ENCODE peak calls at places on chromosomes 2 and 18, in six cellular contexts. Q is ACHN, O is fibroblast of the aortic adventitia, M is keratinocyte, W is hypothalamus, F is RCC 7860. T is an unnamed sample.

GRCh38 chr2:112627060-112628040 is 18.4 kb upstream of the SLC20A1 start:
- DNase-seq in W (no peak), F (peak), M (no peak), O (peak), Q (peak), T (peak)

GRCh38 chr2:171478345-171478744 is 43.9 kb upstream of the CYBRD1 start:
- DNase-seq in M (no peak), O (peak), Q (no peak), W (no peak), F (no peak), T (no peak)

GRCh38 chr2:22734373-22735045 is 650.5 kb upstream of the KLHL29 start:
- DNase-seq in M (no peak), O (no peak), F (no peak), Q (no peak), W (no peak), T (no peak)

GRCh38 chr2:105252271-105252670 is 10.7 kb downstream of the GPR45 start:
- DNase-seq in W (no peak), O (no peak), Q (no peak), M (no peak), F (no peak), T (no peak)

GRCh38 chr2:197477764-197478163 is 21.9 kb downstream of the HSPD1 start:
- DNase-seq in Q (no peak), W (no peak), M (no peak), F (no peak), O (no peak), T (no peak)

GRCh38 chr2:239814917-239815637 is 210.1 kb downstream of the NDUFA10 start:
- DNase-seq in Q (no peak), F (no peak), W (no peak), O (peak), M (no peak), T (no peak)

GRCh38 chr2:209872675-209873074 is 101.0 kb downstream of the UNC80 start:
- DNase-seq in Q (no peak), F (peak), W (peak), O (no peak), M (no peak), T (peak)

GRCh38 chr2:206728277-206729199 is 10.3 kb upstream of the DYTN start:
- DNase-seq in O (peak), M (no peak), W (no peak), F (peak), Q (peak), T (no peak)

GRCh38 chr2:191748528-191749180 is 70.7 kb downstream of the NABP1 start:
- DNase-seq in W (no peak), M (no peak), O (peak), F (no peak), Q (no peak), T (no peak)

GRCh38 chr2:176812376-176812775 is 400.2 kb upstream of the HNRNPA3 start:
- DNase-seq in M (no peak), O (no peak), W (peak), F (no peak), Q (no peak), T (no peak)

GRCh38 chr2:216578325-216578724 is 54.9 kb upstream of the IGFBP2 start:
- DNase-seq in Q (no peak), W (no peak), F (peak), M (no peak), O (no peak), T (no peak)

GRCh38 chr2:72803151-72803550 is 22.7 kb downstream of the EXOC6B start:
- DNase-seq in O (peak), W (no peak), F (no peak), Q (no peak), M (no peak), T (no peak)

GRCh38 chr2:151638188-151638933 is 95.9 kb downstream of the NEB start:
- DNase-seq in W (no peak), Q (peak), M (no peak), O (peak), F (no peak), T (no peak)

GRCh38 chr2:68878753-68879152 is 7.6 kb upstream of the BMP10 start:
- DNase-seq in F (no peak), M (no peak), O (peak), Q (no peak), W (no peak), T (no peak)

GRCh38 chr2:28168376-28168775 is 224.3 kb upstream of the FOSL2 start:
- DNase-seq in Q (no peak), F (no peak), W (no peak), O (no peak), M (no peak), T (no peak)

GRCh38 chr2:239456940-239457339 is 56.1 kb upstream of the HDAC4 start:
- DNase-seq in F (no peak), W (no peak), O (no peak), Q (no peak), M (no peak), T (no peak)

GRCh38 chr18:53780666-53781065 is 443.8 kb downstream of the MBD2 start:
- DNase-seq in O (no peak), M (no peak), W (no peak), Q (no peak), F (no peak), T (no peak)

GRCh38 chr18:8153887-8154583 is 455.2 kb upstream of the RAB12 start:
- DNase-seq in M (no peak), O (peak), W (no peak), F (peak), Q (peak), T (no peak)

GRCh38 chr2:168119519-168120141 is 127.8 kb downstream of the STK39 start:
- DNase-seq in Q (peak), M (no peak), W (no peak), O (peak), F (peak), T (no peak)

GRCh38 chr2:180730976-180731375 is 249.4 kb upstream of the UBE2E3 start:
- DNase-seq in O (peak), Q (no peak), M (no peak), F (peak), W (no peak), T (no peak)

GRCh38 chr2:17792515-17792914 is 23.7 kb upstream of the MSGN1 start:
- DNase-seq in F (no peak), Q (no peak), W (no peak), O (peak), M (no peak), T (no peak)

GRCh38 chr2:238031749-238032148 is 29.1 kb upstream of the SCLY start:
- DNase-seq in Q (no peak), M (no peak), F (no peak), O (no peak), W (no peak), T (no peak)

GRCh38 chr2:60706021-60706420 is 50.0 kb upstream of the PAPOLG start:
- DNase-seq in Q (no peak), W (no peak), M (peak), O (peak), F (no peak), T (no peak)

GRCh38 chr2:7860693-7861092 is 821.2 kb upstream of the ID2 start:
- DNase-seq in O (peak), W (no peak), Q (no peak), M (no peak), F (no peak), T (no peak)

GRCh38 chr2:178363252-178363651 is 87.7 kb downstream of the PRKRA start:
- DNase-seq in O (no peak), F (no peak), W (no peak), M (peak), Q (peak), T (peak)

GRCh38 chr2:105861198-105861597 is 116.5 kb downstream of the NCK2 start:
- DNase-seq in F (no peak), W (no peak), M (no peak), O (no peak), Q (no peak), T (no peak)

GRCh38 chr2:47272031-47272864 is 117.1 kb upstream of the STPG4 start:
- DNase-seq in O (peak), W (peak), Q (peak), M (peak), F (peak), T (no peak)

GRCh38 chr2:231008131-231008530 is 12.2 kb downstream of the SPATA3 start:
- DNase-seq in M (no peak), O (no peak), F (no peak), Q (no peak), W (no peak), T (no peak)

GRCh38 chr2:240329778-240330177 is 105.7 kb upstream of the GPC1 start:
- DNase-seq in O (no peak), M (no peak), F (no peak), Q (no peak), W (no peak), T (no peak)

GRCh38 chr18:63237911-63238710 is 81.5 kb downstream of the BCL2 start:
- DNase-seq in F (peak), Q (peak), M (peak), O (peak), W (no peak), T (peak)

GRCh38 chr2:230394301-230394700 is 21.7 kb upstream of the SP100 start:
- DNase-seq in W (no peak), Q (no peak), F (no peak), M (no peak), O (no peak), T (no peak)

GRCh38 chr18:30245756-30246515 is 796.6 kb downstream of the DSC3 start:
- DNase-seq in M (no peak), W (no peak), F (no peak), Q (no peak), O (no peak), T (no peak)